ENCODE peak calls at places on chromosome 12, in four cellular contexts. L, G, B and K are unnamed samples.

GRCh38 chr12:127773520-127773919 is 493.4 kb upstream of the TMEM132C start:
- DNase-seq in B (no peak), L (peak; percentile 14), G (no peak), K (peak; percentile 3)

GRCh38 chr12:115709410-115710065 is 568.0 kb downstream of the MED13L start:
- DNase-seq in G (no peak), L (no peak), B (no peak), K (no peak)

GRCh38 chr12:66393890-66394289 is 91.6 kb downstream of the HELB start:
- DNase-seq in L (no peak), G (no peak), B (no peak), K (no peak)

GRCh38 chr12:55280991-55281390 is 15.4 kb downstream of the OR6C6 start:
- DNase-seq in B (no peak), G (no peak), L (no peak), K (no peak)

GRCh38 chr12:58537278-58537677 is 383.0 kb downstream of the LRIG3 start:
- DNase-seq in G (no peak), B (no peak), L (no peak), K (peak; percentile 15)

GRCh38 chr12:113366827-113367226 is 8.4 kb downstream of the PLBD2 start:
- DNase-seq in B (no peak), L (no peak), G (no peak), K (no peak)

GRCh38 chr12:11545438-11546330 is 103.8 kb upstream of the ETV6 start:
- DNase-seq in L (no peak), B (peak; percentile 78), G (no peak), K (no peak)

GRCh38 chr12:96829354-96829753 is 77.7 kb upstream of the NEDD1 start:
- DNase-seq in L (no peak), G (no peak), B (no peak), K (no peak)

GRCh38 chr12:93819048-93819491 is 141.9 kb downstream of the CRADD start:
- DNase-seq in L (no peak), G (no peak), B (no peak), K (no peak)

GRCh38 chr12:62604856-62605255 is 138.2 kb downstream of the MON2 start:
- DNase-seq in G (peak; percentile 31), B (no peak), L (peak; percentile 57), K (no peak)

GRCh38 chr12:82176016-82176415 is 182.2 kb downstream of the CCDC59 start:
- DNase-seq in G (no peak), L (no peak), B (no peak), K (no peak)

GRCh38 chr12:103085541-103085940 is 128.1 kb downstream of the ASCL1 start:
- DNase-seq in B (no peak), L (no peak), G (no peak), K (no peak)

GRCh38 chr12:54296393-54297121 is 4.3 kb downstream of the NFE2 start:
- DNase-seq in L (no peak), G (no peak), B (no peak), K (no peak)

GRCh38 chr12:130482448-130482847 is 144.8 kb downstream of the PIWIL1 start:
- DNase-seq in L (peak; percentile 14), B (no peak), G (no peak), K (no peak)
- TF ChIP-seq POLR2AphosphoS2 in L (no peak), B (no peak), G (no peak), K (no peak)

GRCh38 chr12:117749431-117749830 is 219.4 kb downstream of the KSR2 start:
- DNase-seq in B (no peak), G (no peak), L (no peak), K (no peak)

DNA sequence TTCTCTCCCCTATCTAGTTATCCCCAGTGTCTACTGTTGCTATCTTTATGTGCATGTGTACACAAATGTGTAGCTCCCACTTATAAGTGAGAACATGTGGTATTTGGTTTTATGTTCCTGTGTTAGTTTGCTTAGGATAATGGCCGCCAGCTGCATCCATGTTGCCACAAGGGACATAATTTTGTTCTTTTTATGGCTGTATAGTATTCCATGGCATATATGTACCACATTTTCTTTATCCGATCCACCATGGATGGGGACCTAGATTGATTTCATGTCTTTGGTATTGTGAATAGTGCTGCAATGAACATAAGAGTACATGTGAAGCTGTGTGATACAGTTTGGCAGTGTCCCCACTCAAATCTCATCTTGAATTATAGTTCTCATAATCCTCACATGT is 218.1 kb downstream of the KSR2 start:
- DNase-seq in B (no peak), L (no peak), G (no peak), K (no peak)
- TF ChIP-seq POLR2AphosphoS2 in B (no peak), L (no peak), G (no peak), K (no peak)

DNA sequence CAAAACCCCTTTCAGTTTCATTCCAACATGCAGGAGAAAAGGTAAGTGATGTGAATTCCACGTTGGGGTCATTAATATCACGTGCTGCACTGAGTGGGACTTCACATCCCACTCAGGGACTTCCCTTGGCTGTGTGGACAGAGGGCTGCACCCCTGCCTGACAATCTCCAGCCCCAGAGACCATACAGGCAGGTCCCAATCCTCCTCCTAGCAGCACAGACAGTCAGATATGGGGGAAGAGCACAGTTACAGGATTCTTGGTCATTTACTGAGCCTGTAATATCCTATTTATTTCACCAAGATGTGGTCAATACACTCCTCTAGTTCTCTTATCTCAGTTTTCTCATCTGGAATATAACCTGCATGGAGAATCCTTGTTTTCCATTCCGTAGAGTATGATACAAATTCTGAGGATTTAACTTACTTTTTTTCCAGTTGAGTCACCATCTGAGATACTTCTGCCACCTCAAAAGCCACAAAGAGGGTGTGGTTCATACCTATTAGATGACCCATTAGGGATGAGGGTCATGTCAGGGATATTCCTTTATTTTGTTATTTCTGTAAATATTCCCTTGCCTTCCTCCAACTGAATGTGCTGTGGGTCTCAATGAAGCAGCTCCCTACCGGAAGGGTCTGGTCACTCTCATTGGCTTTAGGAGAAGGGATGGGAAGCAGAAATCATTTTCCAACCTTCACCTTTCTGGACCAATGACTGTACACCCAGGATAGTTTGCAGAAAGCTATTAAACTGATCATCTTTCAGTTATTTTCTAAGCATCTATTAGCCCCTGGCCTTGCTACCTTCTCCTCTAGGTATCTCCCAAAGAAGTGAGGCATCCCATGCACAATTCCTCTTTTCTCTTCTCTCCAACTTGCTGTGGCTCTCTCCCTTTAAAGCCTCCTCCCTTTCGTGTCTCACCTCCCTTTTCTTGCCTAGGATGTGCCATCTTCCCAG is 43.0 kb upstream of the NTF3 start:
- DNase-seq in B (no peak), L (no peak), G (no peak), K (no peak)
- TF ChIP-seq POLR2AphosphoS2 in B (no peak), L (no peak), G (no peak), K (no peak)

GRCh38 chr12:50625029-50625875 is 120.5 kb downstream of the DIP2B start:
- DNase-seq in G (no peak), B (no peak), L (no peak), K (no peak)

GRCh38 chr12:50626026-50626425 is 121.2 kb downstream of the DIP2B start:
- DNase-seq in L (no peak), B (no peak), G (no peak), K (no peak)

GRCh38 chr12:50621435-50622304 is 116.9 kb downstream of the DIP2B start:
- DNase-seq in G (no peak), L (no peak), B (no peak), K (no peak)

DNA sequence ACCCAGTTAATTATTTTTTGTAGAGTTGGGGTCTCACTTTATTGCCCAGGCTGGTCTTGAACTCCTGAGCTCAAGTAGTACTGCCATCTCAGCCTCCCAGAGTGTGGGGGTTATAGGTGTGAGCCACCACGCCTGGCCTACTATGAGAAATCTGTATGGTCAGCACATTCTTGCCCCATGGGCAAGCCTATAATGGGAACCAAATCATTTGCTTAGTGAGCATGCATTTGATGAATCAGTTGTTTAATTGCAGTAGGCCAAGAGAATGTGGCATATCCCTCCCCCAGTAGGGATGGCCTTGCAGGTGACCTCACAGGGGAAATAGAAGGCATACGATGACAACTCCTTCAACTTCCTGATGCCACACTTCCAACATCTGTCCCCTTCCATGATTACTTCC is 122.7 kb downstream of the DIP2B start:
- DNase-seq in G (no peak), L (no peak), B (no peak), K (no peak)
- TF ChIP-seq POLR2AphosphoS2 in G (no peak), L (no peak), B (no peak), K (no peak)

GRCh38 chr12:110180591-110181005 is 56.4 kb downstream of the IFT81 start:
- DNase-seq in L (no peak), B (no peak), G (no peak), K (no peak)
- TF ChIP-seq POLR2AphosphoS2 in L (no peak), B (no peak), G (no peak), K (no peak)

GRCh38 chr12:100733817-100734593 is 60.6 kb upstream of the ANO4 start:
- DNase-seq in L (peak; percentile 60), B (no peak), G (no peak), K (peak; percentile 20)
- TF ChIP-seq POLR2AphosphoS2 in L (no peak), B (no peak), G (no peak), K (no peak)

GRCh38 chr12:78672033-78672432 is 192.5 kb upstream of the SYT1 start:
- DNase-seq in B (no peak), G (no peak), L (peak; percentile 7), K (no peak)
- TF ChIP-seq POLR2AphosphoS2 in B (no peak), G (no peak), L (no peak), K (no peak)

GRCh38 chr12:49766115-49766455 is 24.7 kb downstream of the TMBIM6 start:
- DNase-seq in B (no peak), L (no peak), G (no peak), K (no peak)

GRCh38 chr12:49764126-49764525 is 22.8 kb downstream of the TMBIM6 start:
- DNase-seq in G (no peak), B (no peak), L (no peak), K (no peak)

GRCh38 chr12:49761677-49762467 is 20.5 kb downstream of the TMBIM6 start:
- DNase-seq in B (no peak), L (no peak), G (no peak), K (no peak)

GRCh38 chr12:49763006-49763591 is 21.7 kb downstream of the TMBIM6 start:
- DNase-seq in B (no peak), G (peak; percentile 71), L (peak; percentile 67), K (peak; percentile 40)

GRCh38 chr12:49762468-49762847 is 21.1 kb downstream of the TMBIM6 start:
- DNase-seq in L (no peak), B (no peak), G (no peak), K (no peak)
- TF ChIP-seq POLR2AphosphoS2 in L (no peak), B (no peak), G (no peak), K (no peak)

GRCh38 chr12:86634706-86635410 is 378.7 kb upstream of the MGAT4C start:
- DNase-seq in G (no peak), B (no peak), L (peak; percentile 40), K (no peak)
- TF ChIP-seq POLR2AphosphoS2 in G (no peak), B (no peak), L (no peak), K (no peak)

GRCh38 chr12:90333384-90333783 is 621.6 kb downstream of the CCER1 start:
- DNase-seq in L (no peak), B (no peak), G (no peak), K (no peak)

GRCh38 chr12:90331821-90332220 is 623.2 kb downstream of the CCER1 start:
- DNase-seq in G (no peak), L (no peak), B (no peak), K (no peak)

GRCh38 chr12:90333939-90334338 is 621.0 kb downstream of the CCER1 start:
- DNase-seq in B (no peak), L (peak; percentile 43), G (no peak), K (no peak)

GRCh38 chr12:90327783-90328743 is 619.4 kb upstream of the ATP2B1 start:
- DNase-seq in L (no peak), B (no peak), G (no peak), K (no peak)

GRCh38 chr12:90331262-90331661 is 622.6 kb upstream of the ATP2B1 start:
- DNase-seq in L (no peak), G (no peak), B (no peak), K (no peak)
- TF ChIP-seq POLR2AphosphoS2 in L (no peak), G (no peak), B (no peak), K (no peak)